ENCODE peak calls at places on chromosomes 3 and 15, in five cellular contexts. D is DND-41, A is A549, V is IMR-90, K is fibroblast of lung. T is an unnamed sample.

GRCh38 chr3:59774613-59775012 is 724.8 kb upstream of the CFAP20DC start:
- DNase-seq in A (no peak), V (peak), D (no peak), K (peak), T (no peak)

GRCh38 chr15:25061808-25062550 is 107.2 kb downstream of the SNRPN start:
- DNase-seq in A (no peak), V (no peak), D (no peak), K (no peak), T (no peak)

GRCh38 chr3:46372492-46373359 is 2.0 kb downstream of the CCR5 start:
- DNase-seq in D (peak), A (no peak), K (no peak), V (peak), T (peak)

GRCh38 chr3:174325834-174326705 is 533.1 kb upstream of the NAALADL2 start:
- DNase-seq in V (peak), D (no peak), A (no peak), K (peak), T (no peak)

GRCh38 chr15:81293728-81294500 is 30.0 kb downstream of the STARD5 start:
- DNase-seq in V (no peak), A (no peak), K (no peak), D (peak), T (peak)

GRCh38 chr3:55180936-55181535 is 253.2 kb upstream of the LRTM1 start:
- DNase-seq in A (peak), D (peak), V (no peak), K (no peak), T (peak)

GRCh38 chr3:62502315-62503300 is 129.3 kb upstream of the FEZF2 start:
- DNase-seq in K (no peak), D (no peak), A (no peak), V (no peak), T (peak)

GRCh38 chr15:78425643-78426042 is 12.4 kb upstream of the IREB2 start:
- DNase-seq in V (no peak), D (peak), A (no peak), K (no peak), T (no peak)

GRCh38 chr3:88203537-88204143 is 53.9 kb downstream of the C3orf38 start:
- DNase-seq in D (peak), V (peak), A (peak), K (peak), T (peak)

GRCh38 chr3:170773682-170774081 is 96.3 kb downstream of the RPL22L1 start:
- DNase-seq in K (no peak), A (no peak), D (no peak), V (no peak), T (no peak)

GRCh38 chr15:88878720-88879184 is 16.6 kb downstream of the HAPLN3 start:
- DNase-seq in V (peak), D (peak), K (peak), A (peak), T (peak)

GRCh38 chr3:133492159-133492860 is 81.2 kb upstream of the CDV3 start:
- DNase-seq in V (no peak), A (no peak), K (no peak), D (no peak), T (peak)

GRCh38 chr3:123036352-123037014 is 8.9 kb upstream of the SEMA5B start:
- DNase-seq in D (no peak), V (peak), A (no peak), K (no peak), T (no peak)

GRCh38 chr15:85625856-85626255 is 168.9 kb downstream of the KLHL25 start:
- DNase-seq in A (no peak), K (peak), D (no peak), V (peak), T (no peak)

GRCh38 chr15:92122259-92122658 is 268.8 kb downstream of the SLCO3A1 start:
- DNase-seq in V (no peak), A (no peak), D (no peak), K (no peak), T (no peak)

GRCh38 chr15:87931584-87931983 is 325.0 kb downstream of the NTRK3 start:
- DNase-seq in D (no peak), V (no peak), A (no peak), K (peak), T (no peak)

GRCh38 chr3:54954019-54954418 is 26.2 kb upstream of the LRTM1 start:
- DNase-seq in V (peak), A (no peak), D (no peak), K (peak), T (no peak)

GRCh38 chr3:27971600-27971999 is 249.5 kb upstream of the EOMES start:
- DNase-seq in A (no peak), V (no peak), D (no peak), K (no peak), T (no peak)

GRCh38 chr15:93748710-93749109 is 482.7 kb upstream of the MCTP2 start:
- DNase-seq in V (no peak), K (no peak), A (no peak), D (no peak), T (no peak)

GRCh38 chr3:179840985-179841384 is 188.1 kb downstream of the USP13 start:
- DNase-seq in A (peak), V (peak), K (peak), D (no peak), T (no peak)

GRCh38 chr3:153783804-153784203 is 337.4 kb upstream of the ARHGEF26 start:
- DNase-seq in V (no peak), A (no peak), K (no peak), D (no peak), T (no peak)

GRCh38 chr15:40051616-40052415 is 12.8 kb upstream of the SRP14 start:
- DNase-seq in K (no peak), A (no peak), V (no peak), D (no peak), T (no peak)

GRCh38 chr3:189360291-189360690 is 188.5 kb downstream of the TPRG1 start:
- DNase-seq in V (no peak), K (peak), D (no peak), A (no peak), T (no peak)

GRCh38 chr3:119207512-119207875 is 33.2 kb downstream of the B4GALT4 start:
- DNase-seq in V (no peak), A (no peak), D (no peak), K (no peak), T (no peak)
- H3K4me2 ChIP-seq in V (no peak), A (peak), D (no peak), K (no peak), T (no peak)

DNA sequence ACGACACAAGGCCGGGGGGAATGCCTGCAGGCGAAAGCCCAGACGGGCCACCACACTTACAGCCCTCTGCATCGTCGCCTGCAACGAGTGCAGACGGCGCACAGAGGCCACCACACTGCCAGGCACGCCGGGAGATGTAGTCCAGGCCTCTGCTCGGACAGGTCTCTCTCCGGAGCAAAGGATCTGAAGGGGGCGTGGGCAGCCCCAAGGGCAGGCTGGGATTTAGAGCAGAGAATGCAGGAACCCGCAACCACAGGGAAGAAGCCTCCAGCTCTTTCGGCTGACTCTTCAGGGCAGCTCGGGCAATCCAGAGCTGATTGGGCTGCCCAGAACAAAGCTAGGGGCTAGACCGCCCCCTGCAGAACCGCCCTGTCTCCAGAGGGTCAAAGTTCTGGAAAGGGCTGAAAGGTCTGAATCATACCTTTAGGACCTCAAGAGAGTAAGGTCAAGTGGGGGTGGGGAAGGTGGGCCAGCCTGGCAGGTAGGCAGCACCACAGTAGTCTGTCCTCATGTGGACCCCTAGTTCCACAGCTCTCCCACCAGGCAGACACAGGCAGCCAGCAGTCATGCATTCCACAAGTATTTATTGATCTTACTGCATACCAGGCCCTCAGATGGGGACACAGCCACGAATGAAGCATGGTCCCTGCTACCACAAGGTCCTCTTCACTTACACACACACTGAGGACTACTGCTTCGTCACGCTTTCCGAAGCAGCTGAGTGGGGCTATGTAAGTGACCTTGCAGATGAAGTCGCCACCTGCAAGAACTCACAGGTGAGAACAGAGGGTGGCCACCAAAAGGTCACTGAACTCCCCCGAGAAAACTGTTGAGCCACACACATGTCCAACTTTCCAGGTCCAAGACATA is at the start of gene AMT:
- DNase-seq in D (no peak), K (no peak), A (no peak), V (peak), T (no peak)
- H3K4me2 ChIP-seq in D (no peak), K (no peak), A (peak), V (peak), T (no peak)

GRCh38 chr3:58627580-58627894 is 39.0 kb downstream of the FAM3D start:
- DNase-seq in A (no peak), D (no peak), K (peak), V (no peak), T (no peak)

GRCh38 chr3:58626841-58627579 is 39.6 kb downstream of the FAM3D start:
- DNase-seq in K (no peak), A (no peak), D (no peak), V (no peak), T (no peak)

GRCh38 chr3:58628823-58629562 is 37.6 kb downstream of the FAM3D start:
- DNase-seq in D (no peak), V (peak), A (no peak), K (peak), T (no peak)

GRCh38 chr3:58629629-58630028 is 36.9 kb downstream of the FAM3D start:
- DNase-seq in D (no peak), A (no peak), K (no peak), V (no peak), T (no peak)

GRCh38 chr3:58627941-58628340 is 38.6 kb downstream of the FAM3D start:
- DNase-seq in D (no peak), K (no peak), A (no peak), V (no peak), T (no peak)
- H3K4me2 ChIP-seq in D (no peak), K (peak), A (no peak), V (no peak), T (no peak)

DNA sequence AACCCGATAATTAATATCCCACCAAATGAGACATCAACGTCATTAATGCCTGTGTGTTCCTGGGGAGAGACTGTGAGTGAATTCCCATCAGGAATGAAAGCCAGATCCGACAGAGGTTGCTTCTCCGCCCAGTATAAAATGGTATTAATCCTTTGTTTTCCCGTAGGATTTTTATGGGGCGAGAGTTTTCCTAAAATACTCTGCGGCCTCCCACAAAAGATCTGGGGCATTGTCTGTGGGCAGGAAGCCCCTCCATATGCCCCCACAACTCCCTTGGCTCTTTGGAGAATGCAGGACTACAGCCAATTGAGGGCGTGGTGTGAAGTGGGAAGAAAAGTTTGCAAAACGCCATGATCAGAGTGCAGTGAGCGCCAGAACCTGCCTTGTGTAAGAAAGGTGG is 26.7 kb downstream of the ZIC4 start:
- DNase-seq in D (no peak), A (no peak), V (no peak), K (no peak), T (no peak)
- H3K4me2 ChIP-seq in D (no peak), A (no peak), V (no peak), K (no peak), T (no peak)

GRCh38 chr3:21621396-21621695 is 129.7 kb downstream of the ZNF385D start:
- DNase-seq in D (no peak), K (peak), V (peak), A (peak), T (no peak)

GRCh38 chr3:21618695-21619094 is 132.3 kb downstream of the ZNF385D start:
- DNase-seq in A (no peak), V (no peak), D (no peak), K (no peak), T (no peak)

GRCh38 chr3:21624514-21624913 is 126.5 kb downstream of the ZNF385D start:
- DNase-seq in D (no peak), A (no peak), V (no peak), K (peak), T (no peak)

DNA sequence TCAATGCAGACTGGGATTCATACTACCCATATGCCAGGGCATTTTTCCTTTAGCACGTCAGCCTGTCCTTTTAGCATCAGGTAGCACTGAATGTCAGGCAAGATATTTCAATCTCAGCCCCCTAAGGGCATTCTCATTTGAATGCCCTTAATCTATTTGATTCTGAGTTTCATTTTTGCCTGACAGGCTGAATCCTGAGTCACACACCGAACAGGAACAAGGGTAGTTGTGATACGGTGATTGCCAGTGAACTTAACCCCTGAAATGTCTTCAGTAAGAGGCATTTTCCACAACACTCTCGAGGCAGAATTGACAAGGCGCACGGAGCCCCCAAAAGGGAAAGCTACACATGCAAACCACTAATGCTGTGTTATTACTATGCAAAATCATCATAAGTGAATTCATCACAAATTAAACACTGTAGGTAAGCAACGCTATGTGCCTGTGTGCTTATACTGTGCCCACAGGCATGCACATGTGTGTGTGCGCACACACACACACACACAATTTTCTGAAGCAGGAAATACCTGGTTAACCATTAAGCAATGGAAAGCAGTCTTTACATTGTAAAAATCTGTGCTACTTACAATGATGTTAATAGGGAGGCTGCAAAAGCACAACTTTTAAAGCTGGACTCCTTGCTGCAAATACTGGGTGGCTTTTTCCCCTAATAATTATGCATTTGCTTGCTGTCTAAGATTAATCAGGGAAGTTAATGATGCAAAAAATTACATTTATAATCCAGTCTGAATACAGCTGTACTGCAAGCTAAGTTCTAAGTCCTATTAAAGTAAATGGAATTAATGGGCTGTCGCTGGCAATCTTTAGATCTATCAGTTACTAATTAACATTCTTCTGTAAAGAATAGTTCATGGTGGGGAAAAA is 130.3 kb downstream of the ZNF385D start:
- DNase-seq in D (no peak), V (no peak), K (peak), A (no peak), T (no peak)
- H3K4me2 ChIP-seq in D (no peak), V (no peak), K (no peak), A (no peak), T (no peak)

GRCh38 chr3:9861201-9861600 is 17.4 kb upstream of the RPUSD3 start:
- DNase-seq in A (no peak), V (no peak), K (no peak), D (no peak), T (no peak)
- H3K4me2 ChIP-seq in A (no peak), V (no peak), K (no peak), D (no peak), T (no peak)

GRCh38 chr15:64251658-64252057 is 88.8 kb upstream of the PPIB start:
- DNase-seq in K (no peak), A (no peak), D (no peak), V (no peak), T (no peak)
- H3K4me2 ChIP-seq in K (no peak), A (no peak), D (no peak), V (peak), T (no peak)

DNA sequence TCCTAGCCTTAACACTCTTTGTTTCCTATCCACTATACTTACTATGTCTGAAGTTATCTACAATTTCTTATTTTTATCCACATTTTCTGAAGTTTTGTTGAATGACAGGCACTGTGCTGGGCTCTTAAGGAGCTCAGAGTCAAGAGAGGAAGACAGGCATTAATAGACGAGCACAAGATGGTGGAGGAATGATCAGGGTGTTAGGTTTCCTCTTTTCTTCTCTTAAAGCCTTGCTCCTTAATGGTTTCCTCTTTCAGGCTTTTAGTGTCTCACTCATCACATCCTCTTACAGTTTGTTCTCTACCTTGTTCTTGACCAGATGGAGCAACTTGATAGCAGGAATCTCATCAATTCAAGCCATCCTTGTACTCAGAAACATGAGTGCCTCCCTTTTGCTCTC is 52.9 kb upstream of the BCL6 start:
- DNase-seq in K (no peak), V (no peak), D (no peak), A (no peak), T (peak)
- H3K4me2 ChIP-seq in K (no peak), V (no peak), D (no peak), A (no peak), T (peak)

DNA sequence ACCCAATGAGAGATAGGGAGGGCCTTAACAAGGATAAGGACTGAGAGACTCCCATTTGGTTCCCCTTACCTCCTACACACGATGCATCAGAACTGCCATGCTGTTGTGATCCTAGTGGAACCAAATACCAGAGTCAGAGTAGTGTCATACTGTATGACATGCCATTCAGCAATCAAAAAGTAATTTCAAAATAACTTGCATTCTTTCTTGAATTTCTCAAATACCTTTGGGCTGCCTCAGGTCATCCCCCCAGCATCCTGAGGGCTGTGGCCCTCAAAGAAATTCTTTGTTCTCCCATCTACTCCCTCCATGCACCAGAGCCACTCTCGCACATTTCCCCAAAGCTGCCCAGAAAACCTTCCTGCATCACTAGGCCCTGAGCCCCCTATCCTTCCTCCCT is 68.9 kb upstream of the PPP2R3A start:
- DNase-seq in K (peak), D (no peak), V (peak), A (no peak), T (no peak)
- H3K4me2 ChIP-seq in K (no peak), D (no peak), V (no peak), A (no peak), T (no peak)

T was measured in OCI-LY7.